ENCODE peak calls at places on chromosomes 1 and 21, in six cellular contexts. X is Peyer's patch, L is body of pancreas, U is adrenal gland, S is ovary, A is heart left ventricle. R is an unnamed sample.

GRCh38 chr1:54547601-54548388 is at the start of gene ACOT11:
- DNase-seq in X (peak; percentile 20), L (peak; percentile 76), U (peak; percentile 94), S (peak; percentile 90), A (peak; percentile 95), R (no peak)

GRCh38 chr1:37438037-37438970 is 36.1 kb upstream of the ZC3H12A start:
- DNase-seq in X (no peak), L (no peak), U (no peak), S (no peak), A (no peak), R (no peak)

GRCh38 chr1:38114231-38114630 is 67.6 kb upstream of the POU3F1 start:
- DNase-seq in X (no peak), L (peak; percentile 64), U (no peak), S (no peak), A (no peak), R (no peak)

GRCh38 chr1:14996133-14997050 is 157.2 kb upstream of the TMEM51 start:
- DNase-seq in X (no peak), L (no peak), U (peak; percentile 93), S (no peak), A (no peak), R (peak; percentile 87)

GRCh38 chr1:230550428-230550827 is 91.9 kb upstream of the COG2 start:
- DNase-seq in X (no peak), L (no peak), U (no peak), S (no peak), A (no peak), R (no peak)

GRCh38 chr1:33599516-33600115 is 127.2 kb downstream of the ZSCAN20 start:
- DNase-seq in X (no peak), L (peak; percentile 89), U (no peak), S (no peak), A (no peak), R (no peak)

GRCh38 chr1:65650682-65651081 is 142.0 kb upstream of the PDE4B start:
- DNase-seq in X (no peak), L (no peak), U (no peak), S (no peak), A (no peak), R (no peak)

GRCh38 chr1:106978477-106979322 is 77.8 kb upstream of the PRMT6 start:
- DNase-seq in X (no peak), L (no peak), U (no peak), S (no peak), A (no peak), R (no peak)

GRCh38 chr1:1127551-1128451 is 11.9 kb upstream of the C1orf159 start:
- DNase-seq in X (no peak), L (no peak), U (no peak), S (no peak), A (no peak), R (no peak)

GRCh38 chr1:40841602-40842001 is 20.6 kb downstream of the CITED4 start:
- DNase-seq in X (no peak), L (no peak), U (no peak), S (no peak), A (no peak), R (no peak)

GRCh38 chr1:12246584-12246983 is 16.8 kb downstream of the VPS13D start:
- DNase-seq in X (no peak), L (no peak), U (no peak), S (no peak), A (no peak), R (no peak)

GRCh38 chr21:29295066-29295650 is 3.6 kb upstream of the BACH1 start:
- DNase-seq in X (no peak), L (no peak), U (no peak), S (no peak), A (no peak), R (no peak)

DNA sequence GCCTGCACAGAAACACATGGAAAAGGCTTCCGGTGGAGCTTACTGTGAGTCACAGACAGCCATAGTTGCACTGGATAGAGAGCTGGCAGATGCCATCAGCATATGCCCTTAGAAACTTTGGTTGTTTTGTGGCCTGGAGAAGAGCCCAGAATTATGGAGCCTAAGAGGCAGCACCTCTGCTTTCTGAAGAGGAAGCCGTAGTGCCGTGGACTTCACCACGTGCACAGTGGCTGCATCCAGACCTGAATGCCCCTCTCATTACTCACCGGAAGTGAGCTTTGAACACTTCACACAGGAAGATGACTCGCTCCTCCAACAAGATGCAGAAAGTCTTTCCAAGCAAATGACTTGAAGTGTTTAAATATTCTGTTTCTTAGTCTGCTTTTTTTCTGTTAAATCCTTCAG is 28.4 kb downstream of the JUN start:
- DNase-seq in X (peak; percentile 28), L (peak; percentile 47), U (peak; percentile 83), S (peak; percentile 33), A (peak; percentile 66), R (peak; percentile 61)
- TF ChIP-seq POLR2A in X (no peak), L (no peak), U (no peak), S (no peak), A (no peak), R (peak; percentile 3)

GRCh38 chr21:36297938-36298572 is 21.9 kb upstream of the MORC3 start:
- DNase-seq in X (peak; percentile 89), L (peak; percentile 35), U (peak; percentile 45), S (no peak), A (peak; percentile 52), R (no peak)
- TF ChIP-seq POLR2A in X (no peak), L (no peak), U (no peak), S (no peak), A (no peak), R (no peak)

GRCh38 chr1:93150729-93151128 is 29.5 kb downstream of the TMED5 start:
- DNase-seq in X (no peak), L (no peak), U (no peak), S (no peak), A (no peak), R (no peak)
- TF ChIP-seq POLR2A in X (no peak), L (no peak), U (no peak), S (no peak), A (no peak), R (no peak)

GRCh38 chr21:14479387-14479786 is 66.7 kb downstream of the SAMSN1 start:
- DNase-seq in X (no peak), L (no peak), U (no peak), S (no peak), A (no peak), R (no peak)
- TF ChIP-seq POLR2A in X (no peak), L (no peak), U (no peak), S (no peak), A (no peak), R (no peak)

R was measured in H54.